ENCODE peak calls at places on chromosome 21, in six cellular contexts. C, K, J, I, U and H are unnamed samples.

GRCh38 chr21:19541612-19542011 is 1138.0 kb upstream of the TMPRSS15 start:
- DNase-seq in C (peak; percentile 26), K (no peak), J (no peak), I (no peak), U (no peak), H (no peak)

GRCh38 chr21:28308516-28308915 is 684.2 kb downstream of the LTN1 start:
- DNase-seq in C (no peak), K (peak; percentile 68), J (no peak), I (no peak), U (no peak), H (no peak)

GRCh38 chr21:26097475-26097874 is 73.1 kb downstream of the APP start:
- DNase-seq in C (no peak), K (no peak), J (no peak), I (no peak), U (no peak), H (no peak)

GRCh38 chr21:35208810-35209517 is 159.9 kb upstream of the RUNX1 start:
- DNase-seq in C (no peak), K (no peak), J (no peak), I (no peak), U (peak; percentile 55), H (peak; percentile 77)

GRCh38 chr21:25682382-25682781 is 43.3 kb downstream of the JAM2 start:
- DNase-seq in C (no peak), K (no peak), J (no peak), I (no peak), U (no peak), H (no peak)

GRCh38 chr21:16460936-16461335 is 731.2 kb downstream of the USP25 start:
- DNase-seq in C (no peak), K (no peak), J (no peak), I (no peak), U (no peak), H (no peak)

GRCh38 chr21:41778974-41779600 is 12.2 kb upstream of the RIPK4 start:
- DNase-seq in C (no peak), K (no peak), J (no peak), I (peak; percentile 72), U (no peak), H (no peak)

GRCh38 chr21:37578471-37579126 is 212.0 kb downstream of the DYRK1A start:
- DNase-seq in C (no peak), K (no peak), J (no peak), I (no peak), U (no peak), H (no peak)

GRCh38 chr21:18970416-18970815 is 566.8 kb upstream of the TMPRSS15 start:
- DNase-seq in C (no peak), K (no peak), J (no peak), I (no peak), U (no peak), H (no peak)

GRCh38 chr21:36860736-36861594 is 105.5 kb downstream of the HLCS start:
- DNase-seq in C (no peak), K (peak; percentile 90), J (no peak), I (peak; percentile 52), U (peak; percentile 81), H (peak; percentile 29)

GRCh38 chr21:25901580-25901979 is 166.8 kb downstream of the GABPA start:
- DNase-seq in C (no peak), K (peak; percentile 23), J (no peak), I (no peak), U (no peak), H (no peak)

GRCh38 chr21:18899261-18899660 is 495.7 kb upstream of the TMPRSS15 start:
- DNase-seq in C (no peak), K (no peak), J (no peak), I (no peak), U (no peak), H (no peak)

GRCh38 chr21:37790905-37791304 is 125.4 kb downstream of the KCNJ6 start:
- DNase-seq in C (no peak), K (no peak), J (no peak), I (no peak), U (no peak), H (no peak)

GRCh38 chr21:40204956-40205355 is 337.7 kb downstream of the PCP4 start:
- DNase-seq in C (no peak), K (no peak), J (no peak), I (no peak), U (no peak), H (no peak)

GRCh38 chr21:27359141-27359540 is 392.3 kb upstream of the ADAMTS5 start:
- DNase-seq in C (no peak), K (no peak), J (no peak), I (no peak), U (peak; percentile 39), H (peak; percentile 20)

GRCh38 chr21:29133796-29134195 is 3.4 kb downstream of the MAP3K7CL start:
- DNase-seq in C (no peak), K (no peak), J (no peak), I (no peak), U (no peak), H (no peak)

GRCh38 chr21:41008971-41009370 is 159.0 kb upstream of the BACE2 start:
- DNase-seq in C (no peak), K (no peak), J (no peak), I (no peak), U (no peak), H (no peak)

GRCh38 chr21:40618216-40618615 is 228.7 kb downstream of the DSCAM start:
- DNase-seq in C (no peak), K (no peak), J (no peak), I (no peak), U (no peak), H (no peak)

GRCh38 chr21:36096398-36097290 is 26.8 kb downstream of the CBR1 start:
- DNase-seq in C (no peak), K (no peak), J (no peak), I (no peak), U (no peak), H (no peak)

GRCh38 chr21:33067045-33067444 is 2.9 kb upstream of the OLIG1 start:
- DNase-seq in C (no peak), K (no peak), J (no peak), I (no peak), U (no peak), H (no peak)

GRCh38 chr21:33069994-33070811 is at the start of gene OLIG1:
- DNase-seq in C (peak; percentile 20), K (no peak), J (peak; percentile 58), I (no peak), U (no peak), H (no peak)

GRCh38 chr21:33070921-33071877 is 1.3 kb downstream of the OLIG1 start:
- DNase-seq in C (no peak), K (no peak), J (no peak), I (no peak), U (no peak), H (no peak)

GRCh38 chr21:33067457-33067856 is 2.5 kb upstream of the OLIG1 start:
- DNase-seq in C (no peak), K (no peak), J (no peak), I (no peak), U (no peak), H (no peak)

GRCh38 chr21:33069243-33069642 is 698 bp upstream of the OLIG1 start:
- DNase-seq in C (no peak), K (no peak), J (no peak), I (no peak), U (no peak), H (no peak)
- H3K27me3 ChIP-seq in C (peaks cover 29% of the 10 kb centered on the region), K (peaks cover 45% of the 10 kb centered on the region), J (peaks cover 92% of the 10 kb centered on the region), I (no peaks in the 10 kb centered on the region), U (peaks cover 84% of the 10 kb centered on the region), H (peaks cover 83% of the 10 kb centered on the region)

GRCh38 chr21:33057385-33057940 is 12.5 kb upstream of the OLIG1 start:
- DNase-seq in C (no peak), K (no peak), J (no peak), I (no peak), U (no peak), H (no peak)
- H3K27me3 ChIP-seq in C (no peaks in the 10 kb centered on the region), K (peaks cover 2% of the 10 kb centered on the region), J (peaks cover 21% of the 10 kb centered on the region), I (peaks cover 2% of the 10 kb centered on the region), U (peaks cover 18% of the 10 kb centered on the region), H (peaks cover 25% of the 10 kb centered on the region)

DNA sequence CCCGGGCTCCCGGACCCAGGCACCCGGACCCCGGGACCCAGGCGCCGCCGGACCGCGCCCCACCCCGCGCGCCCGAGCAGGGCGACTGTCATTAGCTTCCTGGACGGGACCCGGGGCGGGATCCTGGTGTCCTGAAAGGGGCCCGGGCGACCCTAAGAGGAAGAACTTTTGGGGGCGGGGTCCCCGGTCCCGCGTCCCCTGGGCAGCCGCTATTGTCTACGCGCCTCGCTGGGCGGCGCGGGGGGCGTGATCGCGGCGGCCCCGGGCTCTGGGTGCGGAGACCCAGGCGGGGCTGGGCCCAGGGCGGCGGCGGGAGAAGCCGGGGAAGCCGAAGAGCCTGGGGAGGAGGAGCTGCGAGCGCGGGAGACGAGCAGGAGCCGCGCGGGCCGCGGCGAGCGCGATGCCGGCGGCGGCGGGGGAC is 465 bp downstream of the HUNK start:
- DNase-seq in C (no peak), K (no peak), J (peak; percentile 23), I (peak; percentile 52), U (peak; percentile 53), H (no peak)
- H3K27me3 ChIP-seq in C (no peaks in the 10 kb centered on the region), K (peaks cover 12% of the 10 kb centered on the region), J (peaks cover 28% of the 10 kb centered on the region), I (peaks cover 2% of the 10 kb centered on the region), U (no peaks in the 10 kb centered on the region), H (peaks cover 36% of the 10 kb centered on the region)

GRCh38 chr21:39097335-39097861 is 85.9 kb downstream of the PSMG1 start:
- DNase-seq in C (no peak), K (no peak), J (no peak), I (no peak), U (no peak), H (no peak)

GRCh38 chr21:39098696-39099111 is 84.5 kb downstream of the PSMG1 start:
- DNase-seq in C (no peak), K (no peak), J (no peak), I (no peak), U (no peak), H (no peak)

GRCh38 chr21:39096754-39097153 is 86.5 kb downstream of the PSMG1 start:
- DNase-seq in C (no peak), K (no peak), J (no peak), I (no peak), U (no peak), H (no peak)

GRCh38 chr21:39097981-39098380 is 85.3 kb downstream of the PSMG1 start:
- DNase-seq in C (no peak), K (no peak), J (no peak), I (no peak), U (no peak), H (no peak)

GRCh38 chr21:39099859-39100258 is 83.4 kb downstream of the PSMG1 start:
- DNase-seq in C (no peak), K (no peak), J (no peak), I (no peak), U (no peak), H (no peak)
- H3K27me3 ChIP-seq in C (no peaks in the 10 kb centered on the region), K (no peaks in the 10 kb centered on the region), J (no peaks in the 10 kb centered on the region), I (no peaks in the 10 kb centered on the region), U (no peaks in the 10 kb centered on the region), H (peaks cover 4% of the 10 kb centered on the region)

GRCh38 chr21:33069645-33069993 is 322 bp upstream of the OLIG1 start:
- DNase-seq in C (no peak), K (no peak), J (no peak), I (no peak), U (no peak), H (no peak)
- H3K27me3 ChIP-seq in C (peaks cover 29% of the 10 kb centered on the region), K (peaks cover 48% of the 10 kb centered on the region), J (peaks cover 90% of the 10 kb centered on the region), I (no peaks in the 10 kb centered on the region), U (peaks cover 82% of the 10 kb centered on the region), H (peaks cover 83% of the 10 kb centered on the region)